ENCODE peak calls at places on chromosomes 3 and 15, in nine cellular contexts. O is GM23338, R is AG04449, V is RWPE1, M is adrenal gland, Z is CD14-positive monocyte, T is fibroblast of mammary gland, Y is neural crest cell, J is lower lobe of right lung. D is an unnamed sample.

GRCh38 chr15:80562846-80563245 is 132.3 kb upstream of the ABHD17C start:
- DNase-seq in M (no peak), R (no peak), J (no peak), Z (no peak), O (no peak), T (no peak), V (no peak), Y (no peak), D (no peak)

GRCh38 chr3:84440306-84440705 is 518.5 kb upstream of the CADM2 start:
- DNase-seq in M (no peak), O (no peak), Y (peak; percentile 4), T (no peak), Z (no peak), R (no peak), V (no peak), J (no peak), D (no peak)

GRCh38 chr3:55283441-55283925 is 203.6 kb downstream of the WNT5A start:
- DNase-seq in Z (no peak), Y (no peak), J (no peak), O (no peak), V (no peak), M (no peak), R (no peak), T (no peak), D (no peak)

GRCh38 chr15:43769584-43770228 is 7.1 kb downstream of the ELL3 start:
- DNase-seq in R (no peak), M (peak; percentile 53), J (peak; percentile 55), Z (no peak), T (peak; percentile 68), O (peak; percentile 90), Y (peak; percentile 64), V (peak; percentile 64), D (no peak)

GRCh38 chr3:151787626-151788025 is 26.3 kb upstream of the AADAC start:
- DNase-seq in O (no peak), M (no peak), Z (no peak), T (peak; percentile 42), R (no peak), V (no peak), Y (no peak), J (no peak), D (no peak)

GRCh38 chr3:182122779-182123178 is 411.1 kb downstream of the SOX2 start:
- DNase-seq in V (no peak), J (no peak), T (no peak), Z (no peak), Y (no peak), O (peak; percentile 6), R (no peak), M (no peak), D (no peak)

GRCh38 chr3:54146383-54147239 is 24.3 kb downstream of the CACNA2D3 start:
- DNase-seq in R (no peak), Z (no peak), M (peak; percentile 34), J (peak; percentile 64), O (peak; percentile 84), T (no peak), V (no peak), Y (peak; percentile 62), D (no peak)

GRCh38 chr3:62559831-62560445 is 186.6 kb upstream of the FEZF2 start:
- DNase-seq in R (no peak), Z (no peak), Y (no peak), T (peak; percentile 79), M (no peak), V (no peak), J (no peak), O (peak; percentile 45), D (no peak)

GRCh38 chr15:39685999-39686613 is 96.5 kb downstream of the FSIP1 start:
- DNase-seq in T (peak; percentile 73), M (peak; percentile 21), J (no peak), O (peak; percentile 83), R (no peak), V (peak; percentile 46), Y (peak; percentile 42), Z (no peak), D (no peak)

GRCh38 chr15:62798536-62798935 is 244.0 kb upstream of the TPM1 start:
- DNase-seq in J (no peak), V (no peak), R (no peak), Y (no peak), M (no peak), Z (no peak), O (no peak), T (no peak), D (no peak)

GRCh38 chr3:182803006-182803405 is 9.7 kb downstream of the ATP11B start:
- DNase-seq in J (no peak), T (peak; percentile 21), O (no peak), M (no peak), Y (no peak), V (no peak), R (no peak), Z (no peak), D (no peak)

GRCh38 chr3:169871129-169871886 is 1.6 kb upstream of the LRRC31 start:
- DNase-seq in T (no peak), M (no peak), V (no peak), J (peak; percentile 62), Z (no peak), Y (no peak), O (no peak), R (no peak), D (no peak)

GRCh38 chr3:189340680-189341460 is 169.1 kb downstream of the TPRG1 start:
- DNase-seq in J (no peak), R (no peak), M (peak; percentile 44), O (peak; percentile 73), T (peak; percentile 17), Z (no peak), V (no peak), Y (no peak), D (no peak)
- TF ChIP-seq CTCF in J (no peak), R (no peak), M (peak; percentile 11), O (peak; percentile 74), T (peak; percentile 37), Z (peak; percentile 41), V (no peak), Y (peak; percentile 47), D (peak; percentile 19)

DNA sequence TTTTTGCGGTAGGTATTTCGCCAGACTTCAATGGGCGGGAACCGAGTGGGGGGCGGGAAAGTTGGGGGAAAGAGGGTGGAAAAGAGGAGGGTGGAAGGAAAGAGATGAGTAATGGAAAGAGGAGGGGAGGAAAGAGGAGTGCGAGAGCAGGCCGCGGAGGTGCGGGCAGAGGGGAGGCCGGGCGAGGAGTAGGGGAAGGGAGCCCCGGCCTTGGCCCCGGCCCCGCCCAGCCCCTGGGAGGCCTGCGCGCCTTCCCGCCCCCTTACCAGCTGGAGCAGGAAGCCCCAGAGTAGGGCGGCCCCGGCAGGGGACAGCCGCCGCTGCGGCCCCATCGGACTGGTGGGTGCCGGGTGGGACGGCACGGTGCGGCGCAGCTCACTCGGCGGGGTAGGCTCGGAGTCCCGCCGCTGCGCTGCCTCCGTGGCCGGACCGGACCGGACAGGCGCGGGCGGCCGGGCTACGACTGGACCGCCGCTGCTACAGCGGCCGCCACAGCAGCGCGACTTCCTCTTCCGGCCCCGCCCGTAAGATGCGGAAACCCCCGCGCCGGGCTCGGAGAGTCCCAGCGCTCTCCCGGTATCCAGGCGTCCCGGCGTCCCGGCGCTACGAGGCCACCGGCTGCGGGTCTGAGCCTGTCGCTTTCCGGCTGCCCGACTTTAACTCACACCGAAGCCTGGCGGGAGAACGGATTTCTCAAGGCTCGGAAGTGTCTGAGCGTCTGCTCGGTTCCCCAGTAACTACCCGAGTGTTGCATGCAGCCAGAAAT is at the start of gene SPPL2A:
- DNase-seq in M (peak; percentile 93), Y (peak; percentile 63), V (peak; percentile 94), Z (peak; percentile 68), O (peak; percentile 88), J (peak; percentile 89), R (no peak), T (peak; percentile 89), D (peak; percentile 92)
- TF ChIP-seq CTCF in M (no peak), Y (no peak), V (no peak), Z (no peak), O (no peak), J (no peak), R (no peak), T (no peak), D (no peak)

GRCh38 chr3:133943639-133944131 is 48.0 kb upstream of the RAB6B start:
- DNase-seq in Y (no peak), O (no peak), Z (no peak), J (no peak), M (no peak), T (peak; percentile 89), V (peak; percentile 82), R (peak; percentile 68), D (peak; percentile 36)

GRCh38 chr3:133940536-133940935 is 44.9 kb upstream of the RAB6B start:
- DNase-seq in T (no peak), M (peak; percentile 3), Y (no peak), V (no peak), J (no peak), O (no peak), Z (no peak), R (no peak), D (peak; percentile 19)

GRCh38 chr3:133939496-133939835 is 43.8 kb upstream of the RAB6B start:
- DNase-seq in R (no peak), T (no peak), J (no peak), Y (no peak), Z (no peak), V (no peak), M (no peak), O (no peak), D (peak; percentile 34)

GRCh38 chr3:133942761-133943535 is 47.3 kb upstream of the RAB6B start:
- DNase-seq in R (no peak), O (no peak), J (no peak), Y (no peak), Z (no peak), M (no peak), T (no peak), V (no peak), D (peak; percentile 24)

GRCh38 chr3:133941390-133941789 is 45.7 kb upstream of the RAB6B start:
- DNase-seq in Y (no peak), T (peak; percentile 61), V (no peak), O (peak; percentile 23), J (no peak), Z (no peak), M (peak; percentile 10), R (no peak), D (peak; percentile 41)
- TF ChIP-seq CTCF in Y (no peak), T (no peak), V (no peak), O (no peak), J (no peak), Z (no peak), M (no peak), R (no peak), D (no peak)

DNA sequence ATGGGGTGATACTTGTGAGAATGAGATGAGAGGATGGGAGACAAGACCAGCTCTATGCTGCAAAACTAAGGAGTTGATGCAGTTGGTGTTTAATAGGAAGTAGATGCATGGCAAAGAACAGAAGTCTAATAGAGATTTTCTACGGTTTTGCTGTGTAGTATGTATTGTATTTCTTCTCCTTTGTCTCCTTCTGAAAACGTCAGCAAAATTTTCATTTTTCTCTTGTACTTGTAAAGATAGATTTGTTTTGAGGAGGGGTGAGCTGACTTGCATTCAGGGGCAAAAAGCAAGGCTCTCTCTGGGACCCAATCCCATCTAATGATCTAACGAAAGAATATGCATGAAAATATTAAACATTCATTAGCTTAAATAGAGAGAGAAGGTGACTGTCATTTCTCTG is 94.6 kb upstream of the NANOGP8 start:
- DNase-seq in T (no peak), Z (no peak), M (no peak), V (no peak), R (no peak), J (no peak), Y (no peak), O (no peak), D (no peak)
- TF ChIP-seq CTCF in T (no peak), Z (no peak), M (no peak), V (no peak), R (no peak), J (no peak), Y (no peak), O (no peak), D (no peak)

D was measured in suprapubic skin.